ENCODE peak calls at places on chromosomes 11 and 22, in four cellular contexts. One of them, this sample, is unnamed. For H3K4me1 and H3K36me3, the result is how much of the 10 kb centered on the place peaks cover.

GRCh38 chr22:34055525-34056200 is 135.4 kb upstream of the LARGE1 start:
- DNase-seq in esophagus muscularis mucosa: peak
- DNase-seq in tibial artery: no peak
- DNase-seq in astrocyte: no peak
- DNase-seq in this sample: no peak

GRCh38 chr11:84855846-84856245 is 771.3 kb downstream of the DLG2 start:
- DNase-seq in esophagus muscularis mucosa: no peak
- DNase-seq in tibial artery: no peak
- DNase-seq in astrocyte: peak
- DNase-seq in this sample: no peak

GRCh38 chr11:122784325-122785155 is 53.8 kb upstream of the CRTAM start:
- DNase-seq in esophagus muscularis mucosa: no peak
- DNase-seq in tibial artery: peak
- DNase-seq in astrocyte: peak
- DNase-seq in this sample: no peak

GRCh38 chr11:26860411-26860810 is 133.5 kb upstream of the FIBIN start:
- DNase-seq in esophagus muscularis mucosa: no peak
- DNase-seq in tibial artery: no peak
- DNase-seq in astrocyte: no peak
- DNase-seq in this sample: no peak

GRCh38 chr11:44872556-44872955 is 78.1 kb downstream of the TP53I11 start:
- DNase-seq in esophagus muscularis mucosa: no peak
- DNase-seq in tibial artery: no peak
- DNase-seq in astrocyte: no peak
- DNase-seq in this sample: no peak

GRCh38 chr22:42959472-42960145 is 55.3 kb downstream of the PACSIN2 start:
- DNase-seq in esophagus muscularis mucosa: no peak
- DNase-seq in tibial artery: peak
- DNase-seq in astrocyte: peak
- DNase-seq in this sample: peak

GRCh38 chr11:73463359-73463758 is 87.2 kb downstream of the RELT start:
- DNase-seq in esophagus muscularis mucosa: no peak
- DNase-seq in tibial artery: no peak
- DNase-seq in astrocyte: peak
- DNase-seq in this sample: no peak

GRCh38 chr11:117573326-117573725 is 223.7 kb downstream of the DSCAML1 start:
- DNase-seq in esophagus muscularis mucosa: no peak
- DNase-seq in tibial artery: peak
- DNase-seq in astrocyte: no peak
- DNase-seq in this sample: no peak

GRCh38 chr11:123083623-123084029 is 21.7 kb upstream of the HSPA8 start:
- DNase-seq in esophagus muscularis mucosa: peak
- DNase-seq in tibial artery: peak
- DNase-seq in astrocyte: peak
- DNase-seq in this sample: peak

GRCh38 chr11:1017269-1018005 is 19.1 kb downstream of the MUC6 start:
- DNase-seq in esophagus muscularis mucosa: peak
- DNase-seq in tibial artery: peak
- DNase-seq in astrocyte: no peak
- DNase-seq in this sample: peak

GRCh38 chr11:14242198-14242597 is 116.8 kb downstream of the RRAS2 start:
- DNase-seq in esophagus muscularis mucosa: no peak
- DNase-seq in tibial artery: no peak
- DNase-seq in astrocyte: no peak
- DNase-seq in this sample: no peak

GRCh38 chr11:72777755-72778278 is 16.0 kb downstream of the STARD10 start:
- DNase-seq in esophagus muscularis mucosa: no peak
- DNase-seq in tibial artery: no peak
- DNase-seq in astrocyte: no peak
- DNase-seq in this sample: no peak

GRCh38 chr11:122727101-122727929 is 71.8 kb downstream of the UBASH3B start:
- DNase-seq in esophagus muscularis mucosa: no peak
- DNase-seq in tibial artery: no peak
- DNase-seq in astrocyte: no peak
- DNase-seq in this sample: no peak

GRCh38 chr11:32891657-32892354 is 805 bp upstream of the QSER1 start:
- DNase-seq in esophagus muscularis mucosa: no peak
- DNase-seq in tibial artery: no peak
- DNase-seq in astrocyte: no peak
- DNase-seq in this sample: no peak

GRCh38 chr11:21811572-21811971 is 381.3 kb upstream of the ANO5 start:
- DNase-seq in esophagus muscularis mucosa: no peak
- DNase-seq in tibial artery: no peak
- DNase-seq in astrocyte: no peak
- DNase-seq in this sample: no peak

GRCh38 chr11:65036931-65037330 is 4.1 kb upstream of the SAC3D1 start:
- DNase-seq in esophagus muscularis mucosa: no peak
- DNase-seq in tibial artery: peak
- DNase-seq in astrocyte: no peak
- DNase-seq in this sample: no peak

GRCh38 chr11:91981995-91982394 is 242.6 kb upstream of the FAT3 start:
- DNase-seq in esophagus muscularis mucosa: no peak
- DNase-seq in tibial artery: peak
- DNase-seq in astrocyte: peak
- DNase-seq in this sample: peak

GRCh38 chr11:72582206-72583176 is 91.7 kb downstream of the PDE2A start:
- DNase-seq in esophagus muscularis mucosa: no peak
- DNase-seq in tibial artery: peak
- DNase-seq in astrocyte: no peak
- DNase-seq in this sample: no peak

GRCh38 chr22:43131773-43132501 is 11.3 kb downstream of the MCAT start:
- DNase-seq in esophagus muscularis mucosa: no peak
- DNase-seq in tibial artery: peak
- DNase-seq in astrocyte: no peak
- DNase-seq in this sample: no peak

GRCh38 chr11:114015117-114015516 is 40.2 kb downstream of the HTR3A start:
- DNase-seq in esophagus muscularis mucosa: no peak
- DNase-seq in tibial artery: no peak
- DNase-seq in astrocyte: no peak
- DNase-seq in this sample: no peak

GRCh38 chr11:95556342-95557151 is 233.0 kb downstream of the FAM76B start:
- DNase-seq in esophagus muscularis mucosa: no peak
- DNase-seq in tibial artery: no peak
- DNase-seq in astrocyte: peak
- DNase-seq in this sample: no peak

DNA sequence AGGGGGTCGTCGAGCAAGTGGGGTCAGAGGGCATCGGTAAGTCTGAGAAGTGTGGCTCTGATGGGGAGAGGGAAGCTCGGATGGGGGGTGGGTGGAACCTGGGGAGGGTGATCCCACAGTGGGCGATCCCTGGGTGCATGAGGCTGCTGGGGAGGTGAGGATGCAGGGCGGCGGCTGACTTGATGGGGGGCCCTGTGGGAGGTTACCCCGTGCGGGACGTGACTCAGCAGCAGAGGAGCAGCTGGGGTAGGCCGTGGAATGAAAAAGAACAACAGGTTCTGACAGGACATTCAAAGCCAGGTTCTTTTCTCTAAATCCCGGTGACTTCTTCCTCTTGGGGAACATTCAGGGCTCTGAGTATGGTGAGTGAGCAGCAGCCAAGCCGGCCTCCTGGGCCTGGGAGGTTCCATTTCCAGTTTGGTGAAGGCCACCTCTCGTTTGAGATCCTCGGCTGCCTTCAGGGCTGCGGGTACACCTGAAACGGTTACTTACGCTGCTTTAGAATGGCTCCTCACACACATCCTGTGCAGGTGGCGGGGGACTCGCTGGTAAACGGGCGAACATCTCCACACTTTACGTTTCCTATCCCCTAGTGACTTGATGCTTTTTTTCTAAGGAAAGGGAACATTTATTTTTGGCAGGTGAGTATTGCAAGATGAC is 278.2 kb downstream of the TBC1D22A start:
- DNase-seq in esophagus muscularis mucosa: no peak
- DNase-seq in tibial artery: peak
- DNase-seq in astrocyte: no peak
- DNase-seq in this sample: no peak
- H3K4me1 ChIP-seq in esophagus muscularis mucosa: under half
- H3K4me1 ChIP-seq in tibial artery: under half
- H3K4me1 ChIP-seq in astrocyte: under half
- H3K4me1 ChIP-seq in this sample: under half

GRCh38 chr22:38725900-38726655 is 20.3 kb downstream of the GTPBP1 start:
- DNase-seq in esophagus muscularis mucosa: no peak
- DNase-seq in tibial artery: peak
- DNase-seq in astrocyte: no peak
- DNase-seq in this sample: no peak
- H3K36me3 ChIP-seq in esophagus muscularis mucosa: half or more
- H3K36me3 ChIP-seq in tibial artery: half or more
- H3K36me3 ChIP-seq in astrocyte: half or more
- H3K36me3 ChIP-seq in this sample: under half

GRCh38 chr22:36349726-36350125 is 38.0 kb downstream of the MYH9 start:
- DNase-seq in esophagus muscularis mucosa: no peak
- DNase-seq in tibial artery: no peak
- DNase-seq in astrocyte: peak
- DNase-seq in this sample: no peak
- H3K4me1 ChIP-seq in esophagus muscularis mucosa: half or more
- H3K4me1 ChIP-seq in tibial artery: half or more
- H3K4me1 ChIP-seq in astrocyte: half or more
- H3K4me1 ChIP-seq in this sample: half or more

DNA sequence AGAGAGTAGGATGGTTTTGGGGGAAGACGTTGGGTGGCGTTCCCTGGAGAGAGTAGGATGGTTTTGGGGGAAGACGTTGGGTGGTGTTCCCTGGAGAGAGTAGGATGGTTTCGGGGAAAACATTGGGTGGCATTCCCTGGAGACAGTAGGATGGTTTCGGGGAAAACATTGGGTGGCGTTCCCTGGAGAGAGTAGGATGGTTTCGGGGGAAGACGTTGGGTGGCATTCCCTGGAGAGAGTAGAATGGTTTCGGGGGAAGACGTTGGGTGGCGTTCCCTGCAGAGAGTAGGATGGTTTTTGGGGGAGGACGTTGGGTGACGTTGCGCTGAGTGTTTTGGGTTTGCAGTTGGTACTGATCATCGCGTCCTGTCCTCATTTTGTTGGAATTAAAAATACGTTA is 28.2 kb downstream of the IGHMBP2 start:
- DNase-seq in esophagus muscularis mucosa: no peak
- DNase-seq in tibial artery: no peak
- DNase-seq in astrocyte: no peak
- DNase-seq in this sample: no peak
- H3K36me3 ChIP-seq in esophagus muscularis mucosa: half or more
- H3K36me3 ChIP-seq in tibial artery: half or more
- H3K36me3 ChIP-seq in astrocyte: under half
- H3K36me3 ChIP-seq in this sample: under half

GRCh38 chr11:104206936-104207335 is 43.0 kb upstream of the PDGFD start:
- DNase-seq in esophagus muscularis mucosa: no peak
- DNase-seq in tibial artery: no peak
- DNase-seq in astrocyte: no peak
- DNase-seq in this sample: no peak
- H3K4me1 ChIP-seq in esophagus muscularis mucosa: under half
- H3K4me1 ChIP-seq in tibial artery: under half
- H3K4me1 ChIP-seq in astrocyte: under half
- H3K4me1 ChIP-seq in this sample: under half

GRCh38 chr11:61307354-61307753 is 12.2 kb upstream of the VWCE start:
- DNase-seq in esophagus muscularis mucosa: no peak
- DNase-seq in tibial artery: no peak
- DNase-seq in astrocyte: no peak
- DNase-seq in this sample: no peak
- H3K36me3 ChIP-seq in esophagus muscularis mucosa: half or more
- H3K36me3 ChIP-seq in tibial artery: half or more
- H3K36me3 ChIP-seq in astrocyte: half or more
- H3K36me3 ChIP-seq in this sample: under half

DNA sequence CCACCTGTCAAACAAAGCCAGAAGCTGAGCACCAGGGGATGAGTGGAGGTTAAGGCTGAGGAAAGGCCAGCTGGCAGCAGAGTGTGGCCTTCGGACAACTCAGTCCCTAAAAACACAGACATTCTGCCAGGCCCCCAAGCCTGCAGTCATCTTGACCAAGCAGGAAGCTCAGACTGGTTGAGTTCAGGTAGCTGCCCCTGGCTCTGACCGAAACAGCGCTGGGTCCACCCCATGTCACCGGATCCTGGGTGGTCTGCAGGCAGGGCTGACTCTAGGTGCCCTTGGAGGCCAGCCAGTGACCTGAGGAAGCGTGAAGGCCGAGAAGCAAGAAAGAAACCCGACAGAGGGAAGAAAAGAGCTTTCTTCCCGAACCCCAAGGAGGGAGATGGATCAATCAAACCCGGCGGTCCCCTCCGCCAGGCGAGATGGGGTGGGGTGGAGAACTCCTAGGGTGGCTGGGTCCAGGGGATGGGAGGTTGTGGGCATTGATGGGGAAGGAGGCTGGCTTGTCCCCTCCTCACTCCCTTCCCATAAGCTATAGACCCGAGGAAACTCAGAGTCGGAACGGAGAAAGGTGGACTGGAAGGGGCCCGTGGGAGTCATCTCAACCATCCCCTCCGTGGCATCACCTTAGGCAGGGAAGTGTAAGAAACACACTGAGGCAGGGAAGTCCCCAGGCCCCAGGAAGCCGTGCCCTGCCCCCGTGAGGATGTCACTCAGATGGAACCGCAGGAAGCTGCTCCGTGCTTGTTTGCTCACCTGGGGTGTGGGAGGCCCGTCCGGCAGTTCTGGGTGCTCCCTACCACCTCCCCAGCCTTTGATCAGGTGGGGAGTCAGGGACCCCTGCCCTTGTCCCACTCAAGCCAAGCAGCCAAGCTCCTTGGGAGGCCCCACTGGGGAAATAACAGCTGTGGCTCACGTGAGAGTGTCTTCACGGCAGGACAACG is 11.7 kb downstream of the CXCR5 start:
- DNase-seq in esophagus muscularis mucosa: no peak
- DNase-seq in tibial artery: no peak
- DNase-seq in astrocyte: no peak
- DNase-seq in this sample: no peak
- H3K4me1 ChIP-seq in esophagus muscularis mucosa: under half
- H3K4me1 ChIP-seq in tibial artery: under half
- H3K4me1 ChIP-seq in astrocyte: under half
- H3K4me1 ChIP-seq in this sample: under half